ENCODE peak calls at places on chromosomes 16 and 17, in six cellular contexts. B is H1; K is stimulated activated CD4-positive, alpha-beta T cell treated with anti-CD3 and anti-CD28 coated beads, Interleukin-15, amount 100 ng/mL, for 24 hours; F is nephron progenitor cell; R is RCC 7860; G is body of pancreas. T is an unnamed sample.

GRCh38 chr17:80999224-81000088 is 7.8 kb downstream of the CHMP6 start:
- DNase-seq in B (no peak), K (no peak), F (no peak), R (no peak), G (no peak), T (no peak)

GRCh38 chr16:10575506-10576130 is 4.8 kb downstream of the EMP2 start:
- DNase-seq in B (no peak), K (no peak), F (no peak), R (no peak), G (no peak), T (no peak)

GRCh38 chr16:53036066-53036465 is 16.6 kb downstream of the CHD9NB start:
- DNase-seq in B (no peak), K (no peak), F (no peak), R (no peak), G (no peak), T (no peak)

GRCh38 chr17:14334261-14334860 is 33.5 kb downstream of the HS3ST3B1 start:
- DNase-seq in B (no peak), K (no peak), F (no peak), R (no peak), G (no peak), T (no peak)

GRCh38 chr16:18945233-18945632 is 19.0 kb upstream of the SMG1 start:
- DNase-seq in B (no peak), K (no peak), F (no peak), R (no peak), G (no peak), T (no peak)

GRCh38 chr17:73591278-73592078 is 52.8 kb downstream of the SDK2 start:
- DNase-seq in B (no peak), K (peak), F (no peak), R (no peak), G (no peak), T (no peak)

GRCh38 chr17:40542562-40543411 is 22.5 kb downstream of the CCR7 start:
- DNase-seq in B (no peak), K (peak), F (no peak), R (no peak), G (peak), T (peak)

GRCh38 chr17:45226620-45227019 is 4.9 kb downstream of the FMNL1 start:
- DNase-seq in B (no peak), K (no peak), F (no peak), R (no peak), G (no peak), T (no peak)

GRCh38 chr17:81416612-81417011 is 21.4 kb downstream of the BAHCC1 start:
- DNase-seq in B (no peak), K (no peak), F (no peak), R (no peak), G (no peak), T (no peak)

GRCh38 chr16:79415983-79416641 is 184.4 kb downstream of the MAF start:
- DNase-seq in B (no peak), K (peak), F (no peak), R (no peak), G (no peak), T (no peak)

GRCh38 chr16:31535737-31536136 is 8.0 kb downstream of the AHSP start:
- DNase-seq in B (no peak), K (no peak), F (no peak), R (no peak), G (no peak), T (no peak)

GRCh38 chr16:10728035-10728462 is 15.6 kb upstream of the NUBP1 start:
- DNase-seq in B (no peak), K (no peak), F (no peak), R (no peak), G (peak), T (no peak)

GRCh38 chr16:11034481-11034931 is 90.1 kb downstream of the CLEC16A start:
- DNase-seq in B (no peak), K (no peak), F (no peak), R (no peak), G (no peak), T (no peak)

GRCh38 chr16:88197481-88198456 is 185.0 kb upstream of the ZNF469 start:
- DNase-seq in B (no peak), K (no peak), F (no peak), R (no peak), G (no peak), T (no peak)

GRCh38 chr16:8127096-8127495 is 463.2 kb downstream of the TMEM114 start:
- DNase-seq in B (no peak), K (no peak), F (no peak), R (no peak), G (no peak), T (no peak)

GRCh38 chr17:40363480-40363838 is 1.1 kb downstream of the GJD3 start:
- DNase-seq in B (no peak), K (peak), F (no peak), R (no peak), G (no peak), T (no peak)

GRCh38 chr17:56934280-56934679 is 20.4 kb upstream of the TRIM25 start:
- DNase-seq in B (no peak), K (no peak), F (no peak), R (no peak), G (no peak), T (no peak)

GRCh38 chr16:4217246-4218131 is 24.4 kb downstream of the SRL start:
- DNase-seq in B (no peak), K (no peak), F (no peak), R (no peak), G (no peak), T (no peak)

GRCh38 chr17:77451894-77452852 is 311.4 kb downstream of the SEC14L1 start:
- DNase-seq in B (no peak), K (peak), F (peak), R (no peak), G (peak), T (peak)

GRCh38 chr16:5234295-5235050 is 136.9 kb upstream of the EEF2KMT start:
- DNase-seq in B (no peak), K (no peak), F (no peak), R (no peak), G (no peak), T (no peak)

GRCh38 chr16:50428116-50428515 is 59.3 kb upstream of the BRD7 start:
- DNase-seq in B (no peak), K (no peak), F (no peak), R (no peak), G (no peak), T (no peak)

GRCh38 chr17:64661731-64661980 is 451 bp downstream of the SMURF2 start:
- DNase-seq in B (no peak), K (no peak), F (no peak), R (no peak), G (peak), T (no peak)

GRCh38 chr16:4690946-4691665 is 2.3 kb upstream of the NUDT16L1 start:
- DNase-seq in B (no peak), K (no peak), F (no peak), R (no peak), G (no peak), T (no peak)

GRCh38 chr16:72120026-72120425 is 26.4 kb downstream of the DHX38 start:
- DNase-seq in B (no peak), K (no peak), F (no peak), R (no peak), G (no peak), T (no peak)

GRCh38 chr16:57032346-57032745 is 43.0 kb downstream of the NLRC5 start:
- DNase-seq in B (no peak), K (no peak), F (no peak), R (no peak), G (no peak), T (no peak)

GRCh38 chr16:53609536-53609935 is 94.1 kb downstream of the RPGRIP1L start:
- DNase-seq in B (no peak), K (no peak), F (no peak), R (no peak), G (no peak), T (no peak)

GRCh38 chr16:27174007-27174406 is 29.3 kb upstream of the KDM8 start:
- DNase-seq in B (no peak), K (peak), F (no peak), R (no peak), G (no peak), T (no peak)

GRCh38 chr17:5931611-5932010 is 138.6 kb upstream of the WSCD1 start:
- DNase-seq in B (no peak), K (no peak), F (peak), R (no peak), G (no peak), T (no peak)

GRCh38 chr16:22071352-22071923 is 20.9 kb upstream of the VWA3A start:
- DNase-seq in B (no peak), K (no peak), F (no peak), R (no peak), G (no peak), T (no peak)

GRCh38 chr17:38568845-38569510 is 36.8 kb downstream of the SRCIN1 start:
- DNase-seq in B (no peak), K (no peak), F (no peak), R (no peak), G (no peak), T (no peak)

GRCh38 chr16:83898463-83899271 is at the start of gene MLYCD:
- DNase-seq in B (peak), K (peak), F (peak), R (peak), G (peak), T (peak)

GRCh38 chr17:78995761-78996451 is 13.7 kb downstream of the CANT1 start:
- DNase-seq in B (no peak), K (no peak), F (no peak), R (no peak), G (peak), T (no peak)

GRCh38 chr17:266701-267656 is 85.5 kb upstream of the DOC2B start:
- DNase-seq in B (no peak), K (no peak), F (no peak), R (no peak), G (no peak), T (no peak)

GRCh38 chr17:77887464-77888241 is 70.8 kb upstream of the TNRC6C start:
- DNase-seq in B (no peak), K (peak), F (peak), R (no peak), G (peak), T (no peak)

GRCh38 chr16:89038221-89038721 is 55.4 kb upstream of the ACSF3 start:
- DNase-seq in B (no peak), K (no peak), F (peak), R (no peak), G (no peak), T (no peak)

GRCh38 chr16:11914759-11915643 is 755 bp downstream of the GSPT1 start:
- DNase-seq in B (no peak), K (peak), F (peak), R (no peak), G (peak), T (no peak)

GRCh38 chr17:40980594-40980993 is 3.5 kb downstream of the KRT40 start:
- DNase-seq in B (no peak), K (no peak), F (no peak), R (no peak), G (peak), T (no peak)

GRCh38 chr16:8088820-8089338 is 501.4 kb downstream of the TMEM114 start:
- DNase-seq in B (no peak), K (no peak), F (no peak), R (no peak), G (no peak), T (no peak)

T was measured in pulmonary artery endothelial cell.